ENCODE peak calls at places on chromosomes 1 and 21, in eight cellular contexts. W is GM03348; Q is thoracic aorta; C is HEK293T; Y is heart left ventricle; T is activated CD4-positive, CD25-positive, alpha-beta regulatory T cell; I is ACHN; R is mesendoderm. A is an unnamed sample.

GRCh38 chr1:15949453-15950245 is 26.3 kb downstream of the ZBTB17 start:
- DNase-seq in R (peak; percentile 87), W (peak; percentile 94), C (no peak), T (peak; percentile 71), Y (peak; percentile 88), Q (peak; percentile 94), I (peak; percentile 87), A (peak; percentile 78)

GRCh38 chr1:234486858-234487830 is 8.2 kb upstream of the TARBP1 start:
- DNase-seq in Y (no peak), Q (no peak), C (no peak), R (no peak), W (peak; percentile 76), I (peak; percentile 49), T (no peak), A (no peak)

GRCh38 chr21:46188226-46189212 is 4.3 kb upstream of the SPATC1L start:
- DNase-seq in T (no peak), R (peak; percentile 87), I (peak; percentile 39), C (no peak), Q (no peak), W (peak; percentile 59), Y (peak; percentile 70), A (no peak)

GRCh38 chr1:8767006-8767405 is 50.4 kb downstream of the RERE start:
- DNase-seq in Q (no peak), Y (no peak), I (no peak), C (no peak), T (no peak), W (no peak), R (no peak), A (no peak)

GRCh38 chr1:180257461-180257860 is 27.4 kb downstream of the LHX4 start:
- DNase-seq in Q (no peak), R (no peak), W (no peak), T (no peak), I (no peak), Y (no peak), C (no peak), A (no peak)

GRCh38 chr1:199733125-199733524 is 294.4 kb upstream of the NR5A2 start:
- DNase-seq in Y (no peak), T (no peak), I (no peak), W (no peak), C (no peak), Q (no peak), R (no peak), A (no peak)

GRCh38 chr1:49060766-49061165 is 284.1 kb upstream of the BEND5 start:
- DNase-seq in I (no peak), Y (no peak), Q (no peak), R (no peak), T (no peak), C (no peak), W (peak; percentile 5), A (no peak)

GRCh38 chr1:167789501-167789900 is 67.7 kb downstream of the MPZL1 start:
- DNase-seq in W (no peak), Q (no peak), I (no peak), C (no peak), R (no peak), T (no peak), Y (no peak), A (no peak)

GRCh38 chr1:3624194-3625136 is at the start of gene TPRG1L:
- DNase-seq in W (peak; percentile 100), C (peak; percentile 99), T (peak; percentile 96), I (peak; percentile 94), R (peak; percentile 98), Y (peak; percentile 100), Q (peak; percentile 94), A (peak; percentile 98)

GRCh38 chr1:236128646-236129178 is 13.6 kb upstream of the GPR137B start:
- DNase-seq in Y (no peak), I (no peak), W (peak; percentile 11), T (no peak), Q (no peak), C (no peak), R (no peak), A (no peak)

GRCh38 chr1:236148471-236148847 is 6.1 kb downstream of the GPR137B start:
- DNase-seq in Y (no peak), I (no peak), T (no peak), Q (no peak), R (no peak), C (no peak), W (no peak), A (no peak)

GRCh38 chr1:208919371-208919770 is 664.1 kb upstream of the CAMK1G start:
- DNase-seq in I (no peak), Q (no peak), C (no peak), T (no peak), R (no peak), Y (no peak), W (peak; percentile 24), A (no peak)

GRCh38 chr1:160217466-160218165 is 12.4 kb downstream of the PEA15 start:
- DNase-seq in W (peak; percentile 36), I (no peak), Q (no peak), C (no peak), Y (no peak), R (no peak), T (no peak), A (no peak)

GRCh38 chr1:112074711-112075110 is 85.2 kb upstream of the KCND3 start:
- DNase-seq in R (no peak), W (no peak), C (no peak), Q (no peak), T (no peak), I (no peak), Y (no peak), A (no peak)

GRCh38 chr1:110348771-110349170 is 9.6 kb downstream of the RBM15 start:
- DNase-seq in Q (no peak), R (no peak), C (no peak), I (no peak), T (no peak), W (no peak), Y (no peak), A (no peak)

GRCh38 chr1:89739844-89740216 is 81.0 kb upstream of the LRRC8D start:
- DNase-seq in T (no peak), Q (no peak), C (no peak), I (no peak), W (no peak), R (no peak), Y (no peak), A (no peak)

GRCh38 chr1:156489166-156489934 is 11.2 kb downstream of the MEF2D start:
- DNase-seq in Q (no peak), C (no peak), Y (peak; percentile 84), W (no peak), R (peak; percentile 80), I (no peak), T (no peak), A (peak; percentile 38)

GRCh38 chr1:17912491-17912890 is 157.4 kb downstream of the ACTL8 start:
- DNase-seq in T (no peak), W (no peak), R (no peak), Q (no peak), Y (no peak), I (no peak), C (no peak), A (no peak)

GRCh38 chr1:87999852-88000251 is 671.2 kb downstream of the LMO4 start:
- DNase-seq in R (no peak), Q (no peak), T (no peak), I (no peak), W (no peak), C (no peak), Y (no peak), A (no peak)

GRCh38 chr1:41838266-41838665 is 80.5 kb downstream of the HIVEP3 start:
- DNase-seq in W (no peak), Q (no peak), C (no peak), R (no peak), I (no peak), Y (no peak), T (no peak), A (no peak)

GRCh38 chr1:207811319-207811718 is 59.5 kb downstream of the CD46 start:
- DNase-seq in Y (no peak), I (no peak), Q (no peak), R (no peak), W (no peak), C (no peak), T (no peak), A (no peak)

GRCh38 chr1:170661646-170662411 is 2.1 kb upstream of the PRRX1 start:
- DNase-seq in Q (no peak), W (peak; percentile 76), R (peak; percentile 67), Y (peak; percentile 69), C (no peak), I (peak; percentile 21), T (no peak), A (no peak)

GRCh38 chr1:50424045-50424939 is 1.0 kb upstream of the DMRTA2 start:
- DNase-seq in R (peak; percentile 32), T (no peak), C (peak; percentile 46), I (no peak), Y (no peak), W (no peak), Q (no peak), A (no peak)